ENCODE peak calls at places on chromosomes 5 and 9, in four cellular contexts. D is H9, E is AG04449, U is ovary. Y is an unnamed sample.

GRCh38 chr5:127340606-127341005 is 50.0 kb downstream of the MEGF10 start:
- DNase-seq in U (no peak), E (no peak), D (no peak), Y (no peak)

GRCh38 chr9:93071464-93071863 is 13.0 kb downstream of the SUSD3 start:
- DNase-seq in U (peak), D (peak), E (no peak), Y (no peak)

GRCh38 chr5:157303667-157304327 is 37.9 kb downstream of the CYFIP2 start:
- DNase-seq in E (no peak), U (no peak), D (peak), Y (no peak)

GRCh38 chr9:8769153-8769552 is 969.6 kb upstream of the DMAC1 start:
- DNase-seq in U (no peak), D (no peak), E (no peak), Y (no peak)

GRCh38 chr9:88813810-88814209 is 177.5 kb upstream of the S1PR3 start:
- DNase-seq in E (no peak), D (no peak), U (no peak), Y (no peak)

GRCh38 chr5:65394078-65394477 is 87.6 kb downstream of the ADAMTS6 start:
- DNase-seq in U (peak), E (peak), D (no peak), Y (no peak)

GRCh38 chr5:125550237-125550636 is 803.8 kb upstream of the ZNF608 start:
- DNase-seq in D (no peak), U (no peak), E (no peak), Y (peak)

GRCh38 chr5:137605377-137605776 is 106.3 kb upstream of the SPOCK1 start:
- DNase-seq in U (no peak), D (no peak), E (no peak), Y (no peak)

GRCh38 chr5:122200894-122201293 is 71.5 kb downstream of the ZNF474 start:
- DNase-seq in D (no peak), U (no peak), E (no peak), Y (no peak)

GRCh38 chr5:53092242-53092641 is 17.3 kb downstream of the MOCS2 start:
- DNase-seq in E (no peak), D (no peak), U (no peak), Y (no peak)

GRCh38 chr5:53090229-53090628 is 19.3 kb downstream of the MOCS2 start:
- DNase-seq in D (no peak), E (no peak), U (no peak), Y (no peak)

GRCh38 chr5:53087596-53087995 is 22.0 kb downstream of the MOCS2 start:
- DNase-seq in D (no peak), E (no peak), U (no peak), Y (peak)

GRCh38 chr5:53089481-53089976 is 20.0 kb downstream of the MOCS2 start:
- DNase-seq in U (no peak), D (no peak), E (no peak), Y (no peak)

DNA sequence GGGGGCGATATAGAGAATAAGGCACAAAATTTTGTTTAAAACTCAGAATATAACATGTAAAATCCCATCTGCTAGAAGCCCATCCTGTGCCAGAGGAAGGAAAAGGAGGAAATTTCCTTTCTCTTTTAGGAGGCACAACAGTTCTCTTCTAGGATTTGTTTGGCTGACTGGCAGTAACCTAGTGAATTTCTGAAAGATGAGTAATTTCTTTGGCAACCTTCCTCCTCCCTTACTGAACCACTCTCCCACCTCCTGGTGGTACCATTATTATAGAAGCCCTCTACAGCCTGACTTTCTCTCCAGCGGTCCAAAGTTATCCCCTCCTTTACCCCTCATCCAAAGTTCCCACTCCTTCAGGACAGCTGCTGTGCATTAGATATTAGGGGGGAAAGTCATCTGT is 18.3 kb downstream of the MOCS2 start:
- DNase-seq in E (no peak), D (no peak), U (no peak), Y (peak)
- TF ChIP-seq CTCF in E (no peak), D (no peak), U (no peak), Y (peak)

DNA sequence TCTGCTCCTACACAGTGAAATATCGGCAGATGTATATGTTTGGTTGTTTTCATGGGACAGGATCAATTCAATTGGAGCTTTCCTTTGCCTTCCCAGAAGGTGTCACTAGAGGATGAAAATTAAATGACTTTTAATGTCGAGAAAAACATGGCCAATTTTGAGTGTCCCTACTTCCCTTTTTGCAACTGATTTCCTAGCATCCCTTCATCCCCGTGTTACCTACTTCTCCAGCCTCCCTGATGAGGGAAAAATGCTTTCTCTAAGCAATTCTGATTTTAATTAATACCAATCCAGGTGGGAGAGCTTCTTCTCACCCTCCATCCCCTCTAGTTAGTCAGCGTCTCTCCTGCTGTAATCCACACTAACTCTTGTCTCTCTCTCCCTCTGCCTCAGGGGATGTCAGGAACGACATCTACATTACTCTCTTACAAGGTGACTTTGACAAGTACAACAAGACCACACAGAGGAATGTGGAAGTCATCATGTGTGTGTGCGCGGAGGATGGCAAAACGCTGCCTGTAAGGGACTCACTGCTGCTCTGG is 64.9 kb downstream of the DOCK2 start:
- DNase-seq in E (no peak), D (no peak), U (no peak), Y (no peak)
- TF ChIP-seq CTCF in E (peak), D (peak), U (no peak), Y (peak)

DNA sequence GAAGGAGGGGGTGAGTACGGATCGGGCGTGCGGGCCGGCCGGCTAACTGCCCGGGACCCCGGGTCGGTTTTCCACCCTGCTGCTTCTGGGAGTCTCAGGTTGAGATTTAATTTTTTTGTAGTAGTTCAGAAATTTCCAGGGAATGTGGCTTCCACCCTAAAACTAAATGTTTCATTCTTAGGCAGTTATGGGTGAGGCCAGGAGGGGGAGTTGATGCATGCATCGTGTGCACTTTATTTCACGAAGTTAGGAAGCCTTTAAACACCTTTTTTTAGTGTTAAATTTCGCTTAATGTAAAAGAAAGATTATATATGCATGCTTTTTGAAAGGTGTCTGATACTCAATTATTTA is 914 bp downstream of the CDK9 start:
- DNase-seq in U (no peak), D (no peak), E (no peak), Y (no peak)
- TF ChIP-seq CTCF in U (no peak), D (peak), E (peak), Y (peak)

GRCh38 chr9:9914174-9914573 is 698.6 kb downstream of the PTPRD start:
- DNase-seq in E (no peak), D (peak), U (no peak), Y (no peak)

GRCh38 chr9:9917400-9917799 is 695.4 kb downstream of the PTPRD start:
- DNase-seq in U (no peak), E (no peak), D (no peak), Y (no peak)

GRCh38 chr9:9913276-9913832 is 699.4 kb downstream of the PTPRD start:
- DNase-seq in D (no peak), E (no peak), U (no peak), Y (no peak)

GRCh38 chr9:9912459-9912858 is 700.3 kb downstream of the PTPRD start:
- DNase-seq in E (no peak), U (no peak), D (no peak), Y (no peak)
- TF ChIP-seq CTCF in E (no peak), U (no peak), D (peak), Y (peak)

DNA sequence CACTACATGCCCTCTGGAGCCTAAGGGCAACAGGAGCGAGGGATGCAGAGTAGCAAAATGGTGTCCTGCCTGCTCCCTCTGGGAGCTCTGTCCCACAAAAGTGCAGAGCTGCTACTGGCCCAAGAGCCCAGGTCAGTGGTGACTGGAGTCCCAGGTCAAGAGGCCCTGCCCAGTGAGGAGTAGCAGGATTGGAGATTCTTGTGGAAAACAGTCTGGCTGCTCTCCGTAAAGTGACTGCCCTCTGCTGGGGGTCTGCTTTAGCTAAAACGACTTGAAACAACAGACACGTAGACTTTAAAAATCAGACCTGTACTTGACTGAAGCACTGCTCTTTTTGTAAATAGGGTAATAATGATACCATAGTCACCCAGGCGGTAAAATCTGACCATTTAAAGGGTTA is 917.0 kb downstream of the MAT2B start:
- DNase-seq in U (no peak), D (peak), E (no peak), Y (no peak)
- TF ChIP-seq CTCF in U (no peak), D (peak), E (no peak), Y (no peak)

GRCh38 chr9:136997830-136998234 is 1.5 kb upstream of the CLIC3 start:
- DNase-seq in U (no peak), D (no peak), E (no peak), Y (no peak)
- TF ChIP-seq CTCF in U (no peak), D (no peak), E (no peak), Y (no peak)

GRCh38 chr5:113917997-113918396 is 404.5 kb downstream of the YTHDC2 start:
- DNase-seq in E (no peak), U (no peak), D (no peak), Y (no peak)
- TF ChIP-seq CTCF in E (no peak), U (no peak), D (peak), Y (no peak)

GRCh38 chr9:136089697-136090045 is 5.4 kb downstream of the NACC2 start:
- DNase-seq in U (no peak), D (no peak), E (no peak), Y (no peak)
- TF ChIP-seq CTCF in U (no peak), D (no peak), E (no peak), Y (peak)

GRCh38 chr5:55176176-55176818 is 3.3 kb upstream of the CDC20B start:
- DNase-seq in U (no peak), E (no peak), D (peak), Y (no peak)
- TF ChIP-seq CTCF in U (no peak), E (no peak), D (peak), Y (peak)

DNA sequence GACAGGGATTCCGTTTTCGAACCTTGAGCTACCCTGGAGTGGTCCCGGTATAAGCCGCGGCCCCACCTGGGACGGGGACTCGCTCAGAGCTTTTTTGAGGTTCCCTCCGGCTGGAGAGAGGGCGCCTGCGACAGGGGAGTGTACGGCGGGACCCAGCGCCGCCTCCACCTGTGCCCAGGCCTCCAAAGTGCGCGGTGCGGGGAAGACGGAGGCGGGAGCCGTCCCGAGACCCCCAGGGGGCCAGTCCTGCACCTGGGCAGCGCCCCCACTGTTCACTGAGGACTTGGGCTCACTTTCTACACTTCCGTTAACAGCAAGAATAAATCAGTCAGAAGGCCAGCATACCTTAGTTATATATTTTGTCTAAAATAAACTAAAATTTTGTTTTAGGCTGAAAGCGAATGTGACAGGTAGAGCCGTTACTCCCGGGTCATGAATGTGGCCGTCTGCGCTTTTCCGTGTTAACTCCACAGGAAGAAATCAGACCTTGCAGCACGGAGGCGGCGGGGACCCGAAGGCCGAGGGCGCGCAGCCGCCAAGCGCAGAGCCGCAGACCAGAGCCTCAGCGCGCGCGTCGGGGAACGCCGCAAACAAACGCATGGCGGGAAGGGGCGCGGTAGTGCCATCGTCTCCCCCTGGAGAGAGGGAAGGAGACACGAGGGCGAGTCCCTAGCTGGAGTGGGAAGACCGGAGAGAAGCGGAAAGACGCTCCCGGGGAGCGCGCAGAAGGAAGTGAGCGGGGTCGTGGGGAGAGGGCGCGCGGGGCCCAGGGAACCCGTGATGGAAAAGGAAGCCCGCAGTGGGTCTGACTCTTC is 14.1 kb downstream of the TRIM7 start:
- DNase-seq in D (no peak), U (peak), E (no peak), Y (no peak)
- TF ChIP-seq CTCF in D (peak), U (no peak), E (peak), Y (peak)

Y was measured in retinal pigment epithelial cell.